ENCODE peak calls at places on chromosomes 16 and 17, in seven cellular contexts. N, P, H, E, V, T and C are unnamed samples.

GRCh38 chr16:61926766-61927165 is 109.5 kb downstream of the CDH8 start:
- DNase-seq in V (no peak), E (no peak), H (no peak), T (peak), P (no peak), N (no peak), C (no peak)

GRCh38 chr16:9258423-9259051 is 167.1 kb downstream of the HAPSTR1 start:
- DNase-seq in N (peak), P (no peak), H (peak), V (peak), T (no peak), E (no peak), C (no peak)

GRCh38 chr17:12995896-12996295 is 21.9 kb downstream of the ELAC2 start:
- DNase-seq in T (no peak), H (no peak), P (peak), N (no peak), V (no peak), E (no peak), C (no peak)

GRCh38 chr17:19388791-19389190 is 1.8 kb upstream of the MFAP4 start:
- DNase-seq in H (no peak), V (no peak), P (peak), E (no peak), N (no peak), T (peak), C (no peak)

GRCh38 chr16:68230956-68231355 is 5.0 kb downstream of the ESRP2 start:
- DNase-seq in P (no peak), E (no peak), H (no peak), V (no peak), T (no peak), N (no peak), C (no peak)

GRCh38 chr16:35296962-35297653 is 1837.7 kb downstream of the TP53TG3F start:
- DNase-seq in E (no peak), H (no peak), V (no peak), N (no peak), P (no peak), T (no peak), C (no peak)

GRCh38 chr16:85210423-85211169 is 98.3 kb upstream of the CIBAR2 start:
- DNase-seq in E (no peak), V (no peak), T (peak), P (no peak), H (no peak), N (no peak), C (no peak)

GRCh38 chr17:77366558-77367245 is 225.9 kb downstream of the SEC14L1 start:
- DNase-seq in E (no peak), H (no peak), N (no peak), V (no peak), T (peak), P (peak), C (no peak)

GRCh38 chr17:41734139-41734948 is at the start of gene HAP1:
- DNase-seq in E (no peak), N (peak), P (peak), H (no peak), V (peak), T (peak), C (no peak)

GRCh38 chr16:89897204-89897603 is 21.5 kb upstream of the MC1R start:
- DNase-seq in T (no peak), H (no peak), V (no peak), N (no peak), E (no peak), P (no peak), C (no peak)

GRCh38 chr16:53071748-53072301 is 17.0 kb downstream of the CHD9 start:
- DNase-seq in E (peak), P (no peak), T (peak), N (no peak), H (no peak), V (no peak), C (no peak)

GRCh38 chr17:67246648-67247415 is 1.8 kb upstream of the HELZ start:
- DNase-seq in P (no peak), H (no peak), E (no peak), V (peak), N (peak), T (peak), C (no peak)

GRCh38 chr16:86680661-86681439 is 102.5 kb downstream of the FOXL1 start:
- DNase-seq in T (no peak), H (no peak), E (no peak), P (peak), V (no peak), N (peak), C (no peak)

GRCh38 chr16:11136600-11136999 is 119.4 kb downstream of the SOCS1 start:
- DNase-seq in T (no peak), N (no peak), E (no peak), V (no peak), P (no peak), H (no peak), C (no peak)

GRCh38 chr16:1971678-1972489 is at the start of gene TBL3:
- DNase-seq in H (peak), P (peak), V (peak), E (peak), N (peak), T (peak), C (peak)

GRCh38 chr16:69399361-69399760 is 13.6 kb upstream of the TERF2 start:
- DNase-seq in V (no peak), P (no peak), T (no peak), H (no peak), N (no peak), E (no peak), C (no peak)

GRCh38 chr16:25260416-25260815 is 2.8 kb upstream of the ZKSCAN2 start:
- DNase-seq in H (no peak), E (no peak), N (no peak), T (no peak), P (no peak), V (no peak), C (no peak)

GRCh38 chr16:30184430-30185140 is 1.2 kb downstream of the CORO1A start:
- DNase-seq in T (peak), E (peak), H (peak), V (no peak), N (peak), P (peak), C (no peak)

GRCh38 chr16:31713945-31714898 is 159.4 kb upstream of the ZNF267 start:
- DNase-seq in N (peak), T (no peak), H (no peak), E (no peak), V (peak), P (no peak), C (no peak)

GRCh38 chr17:66345264-66345663 is 42.9 kb downstream of the PRKCA start:
- DNase-seq in E (no peak), N (no peak), T (no peak), H (no peak), V (no peak), P (no peak), C (no peak)

GRCh38 chr17:38742431-38743308 is 5.5 kb downstream of the PCGF2 start:
- DNase-seq in N (peak), E (no peak), T (peak), P (no peak), H (no peak), V (no peak), C (peak)

GRCh38 chr17:64575431-64575830 is 68.7 kb downstream of the CEP95 start:
- DNase-seq in V (no peak), T (no peak), E (no peak), N (no peak), H (no peak), P (no peak), C (no peak)

GRCh38 chr16:87416826-87417471 is 24.8 kb downstream of the MAP1LC3B start:
- DNase-seq in H (no peak), N (peak), T (peak), E (peak), V (no peak), P (peak), C (no peak)

GRCh38 chr16:57209780-57210179 is 23.7 kb downstream of the RSPRY1 start:
- DNase-seq in P (no peak), V (no peak), N (no peak), T (no peak), H (no peak), E (no peak), C (no peak)